ENCODE peak calls at places on chromosomes 3 and 15, in eight cellular contexts. N is brain microvascular endothelial cell, W is ELR, Q is kidney glomerular epithelial cell, O is suprapubic skin, A is mucosa of gallbladder, B is psoas muscle, V is fibroblast of lung. L is an unnamed sample.

GRCh38 chr3:181755959-181756358 is 44.2 kb downstream of the SOX2 start:
- DNase-seq in B (no peak), Q (no peak), O (no peak), W (no peak), A (no peak), N (no peak), V (no peak), L (no peak)

GRCh38 chr15:50854594-50855490 is 53.6 kb upstream of the AP4E1 start:
- DNase-seq in A (no peak), N (no peak), W (peak), O (no peak), Q (no peak), B (no peak), V (no peak), L (no peak)

GRCh38 chr3:113070226-113071220 is 79.7 kb downstream of the GTPBP8 start:
- DNase-seq in A (peak), B (no peak), O (no peak), V (peak), Q (peak), N (peak), W (peak), L (no peak)

GRCh38 chr15:98916826-98917225 is 90.8 kb downstream of the PGPEP1L start:
- DNase-seq in V (no peak), W (no peak), N (no peak), O (no peak), B (no peak), A (no peak), Q (no peak), L (no peak)

GRCh38 chr3:154275965-154276364 is 48.3 kb downstream of the DHX36 start:
- DNase-seq in Q (no peak), N (no peak), O (no peak), B (no peak), A (no peak), W (no peak), V (no peak), L (no peak)

GRCh38 chr15:30872341-30872748 is 31.4 kb upstream of the FAN1 start:
- DNase-seq in B (no peak), Q (no peak), V (no peak), N (peak), O (no peak), A (no peak), W (peak), L (no peak)

GRCh38 chr15:62603757-62604156 is 438.7 kb upstream of the C2CD4B start:
- DNase-seq in O (no peak), A (no peak), B (no peak), W (no peak), N (no peak), Q (no peak), V (peak), L (no peak)

GRCh38 chr15:68542771-68543544 is 35.8 kb upstream of the CORO2B start:
- DNase-seq in B (no peak), O (no peak), A (peak), W (peak), N (peak), Q (peak), V (peak), L (no peak)

GRCh38 chr3:69082805-69083204 is 1.9 kb upstream of the ARL6IP5 start:
- DNase-seq in Q (peak), B (no peak), A (no peak), O (no peak), N (peak), W (peak), V (peak), L (peak)